ENCODE peak calls at places on chromosomes 7 and 10, in six cellular contexts. One of them, this sample, is unnamed.

GRCh38 chr10:66827353-66827752 is 98.5 kb upstream of the LRRTM3 start:
- DNase-seq in adrenal gland: no peak
- DNase-seq in RWPE1: peak
- DNase-seq in lower lobe of right lung: no peak
- DNase-seq in heart left ventricle: no peak
- DNase-seq in mammary epithelial cell: peak
- DNase-seq in this sample: no peak

GRCh38 chr7:38748056-38748610 is 117.0 kb upstream of the AMPH start:
- DNase-seq in adrenal gland: no peak
- DNase-seq in mammary epithelial cell: no peak
- DNase-seq in RWPE1: no peak
- DNase-seq in heart left ventricle: no peak
- DNase-seq in lower lobe of right lung: no peak
- DNase-seq in this sample: no peak

GRCh38 chr10:132239126-132240031 is 52.6 kb downstream of the DPYSL4 start:
- DNase-seq in adrenal gland: no peak
- DNase-seq in heart left ventricle: no peak
- DNase-seq in RWPE1: no peak
- DNase-seq in lower lobe of right lung: no peak
- DNase-seq in mammary epithelial cell: no peak
- DNase-seq in this sample: no peak

GRCh38 chr7:25804154-25804553 is 347.8 kb upstream of the NFE2L3 start:
- DNase-seq in RWPE1: peak
- DNase-seq in heart left ventricle: no peak
- DNase-seq in mammary epithelial cell: peak
- DNase-seq in lower lobe of right lung: no peak
- DNase-seq in adrenal gland: no peak
- DNase-seq in this sample: no peak

GRCh38 chr7:18212308-18212707 is 184.7 kb upstream of the PRPS1L1 start:
- DNase-seq in RWPE1: no peak
- DNase-seq in lower lobe of right lung: no peak
- DNase-seq in mammary epithelial cell: no peak
- DNase-seq in adrenal gland: no peak
- DNase-seq in heart left ventricle: no peak
- DNase-seq in this sample: no peak

GRCh38 chr10:133127291-133128125 is 32.5 kb upstream of the KNDC1 start:
- DNase-seq in mammary epithelial cell: no peak
- DNase-seq in heart left ventricle: peak
- DNase-seq in RWPE1: peak
- DNase-seq in adrenal gland: no peak
- DNase-seq in lower lobe of right lung: peak
- DNase-seq in this sample: peak

GRCh38 chr10:119826777-119827176 is 45.9 kb downstream of the MCMBP start:
- DNase-seq in RWPE1: peak
- DNase-seq in lower lobe of right lung: no peak
- DNase-seq in mammary epithelial cell: peak
- DNase-seq in heart left ventricle: no peak
- DNase-seq in adrenal gland: no peak
- DNase-seq in this sample: no peak

GRCh38 chr7:81983421-81983820 is 213.6 kb upstream of the HGF start:
- DNase-seq in mammary epithelial cell: no peak
- DNase-seq in RWPE1: no peak
- DNase-seq in adrenal gland: no peak
- DNase-seq in lower lobe of right lung: no peak
- DNase-seq in heart left ventricle: no peak
- DNase-seq in this sample: no peak

GRCh38 chr10:6045600-6046457 is 16.3 kb downstream of the IL2RA start:
- DNase-seq in lower lobe of right lung: no peak
- DNase-seq in adrenal gland: no peak
- DNase-seq in heart left ventricle: no peak
- DNase-seq in RWPE1: no peak
- DNase-seq in mammary epithelial cell: no peak
- DNase-seq in this sample: no peak

GRCh38 chr10:108523016-108523415 is 1358.5 kb upstream of the SORCS1 start:
- DNase-seq in RWPE1: no peak
- DNase-seq in lower lobe of right lung: no peak
- DNase-seq in adrenal gland: no peak
- DNase-seq in heart left ventricle: no peak
- DNase-seq in mammary epithelial cell: no peak
- DNase-seq in this sample: no peak

GRCh38 chr7:27339478-27339877 is 96.9 kb downstream of the EVX1 start:
- DNase-seq in mammary epithelial cell: no peak
- DNase-seq in RWPE1: no peak
- DNase-seq in adrenal gland: peak
- DNase-seq in heart left ventricle: no peak
- DNase-seq in lower lobe of right lung: no peak
- DNase-seq in this sample: no peak

GRCh38 chr10:128721851-128722250 is 595.6 kb upstream of the MKI67 start:
- DNase-seq in mammary epithelial cell: no peak
- DNase-seq in heart left ventricle: no peak
- DNase-seq in RWPE1: no peak
- DNase-seq in adrenal gland: no peak
- DNase-seq in lower lobe of right lung: no peak
- DNase-seq in this sample: no peak

GRCh38 chr10:43205681-43206390 is 61.0 kb downstream of the RASGEF1A start:
- DNase-seq in lower lobe of right lung: peak
- DNase-seq in adrenal gland: no peak
- DNase-seq in RWPE1: no peak
- DNase-seq in mammary epithelial cell: no peak
- DNase-seq in heart left ventricle: peak
- DNase-seq in this sample: peak

GRCh38 chr10:69491611-69492010 is 40.3 kb downstream of the TSPAN15 start:
- DNase-seq in mammary epithelial cell: no peak
- DNase-seq in adrenal gland: no peak
- DNase-seq in RWPE1: no peak
- DNase-seq in heart left ventricle: no peak
- DNase-seq in lower lobe of right lung: no peak
- DNase-seq in this sample: no peak

GRCh38 chr10:111706331-111706730 is 477.2 kb downstream of the GPAM start:
- DNase-seq in mammary epithelial cell: no peak
- DNase-seq in heart left ventricle: no peak
- DNase-seq in adrenal gland: no peak
- DNase-seq in lower lobe of right lung: no peak
- DNase-seq in RWPE1: no peak
- DNase-seq in this sample: no peak

GRCh38 chr10:26368463-26368862 is 69.7 kb upstream of the APBB1IP start:
- DNase-seq in RWPE1: no peak
- DNase-seq in heart left ventricle: no peak
- DNase-seq in lower lobe of right lung: no peak
- DNase-seq in mammary epithelial cell: no peak
- DNase-seq in adrenal gland: no peak
- DNase-seq in this sample: no peak

GRCh38 chr7:39132306-39132705 is 154.6 kb downstream of the POU6F2 start:
- DNase-seq in mammary epithelial cell: no peak
- DNase-seq in adrenal gland: no peak
- DNase-seq in RWPE1: no peak
- DNase-seq in heart left ventricle: no peak
- DNase-seq in lower lobe of right lung: no peak
- DNase-seq in this sample: no peak

GRCh38 chr10:80410122-80410521 is 1.8 kb downstream of the PRXL2A start:
- DNase-seq in RWPE1: no peak
- DNase-seq in mammary epithelial cell: no peak
- DNase-seq in heart left ventricle: peak
- DNase-seq in adrenal gland: no peak
- DNase-seq in lower lobe of right lung: no peak
- DNase-seq in this sample: no peak

GRCh38 chr10:85741626-85742300 is 624.8 kb downstream of the GRID1 start:
- DNase-seq in mammary epithelial cell: no peak
- DNase-seq in lower lobe of right lung: no peak
- DNase-seq in adrenal gland: no peak
- DNase-seq in RWPE1: no peak
- DNase-seq in heart left ventricle: no peak
- DNase-seq in this sample: no peak

GRCh38 chr10:101772895-101773761 is 2.8 kb downstream of the FGF8 start:
- DNase-seq in lower lobe of right lung: no peak
- DNase-seq in heart left ventricle: no peak
- DNase-seq in RWPE1: no peak
- DNase-seq in mammary epithelial cell: no peak
- DNase-seq in adrenal gland: no peak
- DNase-seq in this sample: no peak

GRCh38 chr7:135213831-135214230 is 2.5 kb upstream of the WDR91 start:
- DNase-seq in adrenal gland: no peak
- DNase-seq in heart left ventricle: no peak
- DNase-seq in RWPE1: no peak
- DNase-seq in mammary epithelial cell: peak
- DNase-seq in lower lobe of right lung: no peak
- DNase-seq in this sample: peak

GRCh38 chr7:43164757-43165156 is 52.3 kb downstream of the HECW1 start:
- DNase-seq in RWPE1: peak
- DNase-seq in lower lobe of right lung: no peak
- DNase-seq in adrenal gland: peak
- DNase-seq in heart left ventricle: no peak
- DNase-seq in mammary epithelial cell: peak
- DNase-seq in this sample: no peak

GRCh38 chr10:15695852-15696251 is 23.9 kb downstream of the ITGA8 start:
- DNase-seq in heart left ventricle: no peak
- DNase-seq in lower lobe of right lung: no peak
- DNase-seq in RWPE1: no peak
- DNase-seq in adrenal gland: no peak
- DNase-seq in mammary epithelial cell: no peak
- DNase-seq in this sample: no peak

GRCh38 chr10:107553470-107553869 is 389.0 kb upstream of the SORCS1 start:
- DNase-seq in adrenal gland: no peak
- DNase-seq in heart left ventricle: no peak
- DNase-seq in lower lobe of right lung: no peak
- DNase-seq in RWPE1: no peak
- DNase-seq in mammary epithelial cell: no peak
- DNase-seq in this sample: no peak

GRCh38 chr7:50152486-50152885 is 59.4 kb upstream of the ZPBP start:
- DNase-seq in heart left ventricle: no peak
- DNase-seq in mammary epithelial cell: no peak
- DNase-seq in lower lobe of right lung: no peak
- DNase-seq in RWPE1: no peak
- DNase-seq in adrenal gland: no peak
- DNase-seq in this sample: no peak

GRCh38 chr7:112573302-112574039 is 92.7 kb downstream of the LSMEM1 start:
- DNase-seq in heart left ventricle: no peak
- DNase-seq in RWPE1: no peak
- DNase-seq in mammary epithelial cell: no peak
- DNase-seq in lower lobe of right lung: no peak
- DNase-seq in adrenal gland: no peak
- DNase-seq in this sample: no peak

GRCh38 chr7:156753630-156754029 is 113.1 kb downstream of the RNF32 start:
- DNase-seq in heart left ventricle: no peak
- DNase-seq in RWPE1: no peak
- DNase-seq in lower lobe of right lung: no peak
- DNase-seq in adrenal gland: no peak
- DNase-seq in mammary epithelial cell: no peak
- DNase-seq in this sample: no peak
- H3K27ac ChIP-seq in heart left ventricle: no peak
- H3K27ac ChIP-seq in RWPE1: no peak
- H3K27ac ChIP-seq in lower lobe of right lung: no peak
- H3K27ac ChIP-seq in adrenal gland: no peak
- H3K27ac ChIP-seq in mammary epithelial cell: no peak
- H3K27ac ChIP-seq in this sample: no peak

GRCh38 chr7:77542399-77542798 is 5.3 kb downstream of the PTPN12 start:
- DNase-seq in mammary epithelial cell: peak
- DNase-seq in adrenal gland: no peak
- DNase-seq in lower lobe of right lung: no peak
- DNase-seq in heart left ventricle: no peak
- DNase-seq in RWPE1: peak
- DNase-seq in this sample: no peak

GRCh38 chr7:77542895-77543294 is 5.8 kb downstream of the PTPN12 start:
- DNase-seq in RWPE1: no peak
- DNase-seq in adrenal gland: no peak
- DNase-seq in mammary epithelial cell: no peak
- DNase-seq in lower lobe of right lung: no peak
- DNase-seq in heart left ventricle: no peak
- DNase-seq in this sample: no peak

GRCh38 chr7:77544523-77544922 is 7.4 kb downstream of the PTPN12 start:
- DNase-seq in mammary epithelial cell: no peak
- DNase-seq in heart left ventricle: no peak
- DNase-seq in adrenal gland: no peak
- DNase-seq in RWPE1: no peak
- DNase-seq in lower lobe of right lung: no peak
- DNase-seq in this sample: no peak

GRCh38 chr7:77540402-77540822 is 3.3 kb downstream of the PTPN12 start:
- DNase-seq in mammary epithelial cell: no peak
- DNase-seq in adrenal gland: no peak
- DNase-seq in RWPE1: no peak
- DNase-seq in lower lobe of right lung: no peak
- DNase-seq in heart left ventricle: no peak
- DNase-seq in this sample: no peak

DNA sequence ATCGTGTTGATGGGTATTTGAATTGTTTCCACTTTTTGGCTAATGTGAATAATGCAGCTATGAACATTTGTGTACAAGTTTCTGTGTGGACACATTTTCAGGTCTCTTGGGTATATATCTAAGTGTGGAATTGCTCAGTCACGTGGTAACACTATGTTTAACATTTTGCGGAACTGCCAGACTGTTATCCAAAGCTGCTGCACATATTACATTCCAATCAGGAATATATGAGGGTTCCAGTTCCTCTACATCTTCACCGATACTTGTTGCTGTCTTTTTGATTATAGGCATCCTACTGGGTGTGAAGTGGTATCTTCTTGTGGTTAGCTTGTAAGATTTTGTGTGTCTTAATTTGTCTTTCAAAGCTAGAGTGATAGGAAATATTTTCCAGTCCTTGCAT is 6.8 kb downstream of the PTPN12 start:
- DNase-seq in adrenal gland: no peak
- DNase-seq in lower lobe of right lung: no peak
- DNase-seq in mammary epithelial cell: no peak
- DNase-seq in heart left ventricle: no peak
- DNase-seq in RWPE1: no peak
- DNase-seq in this sample: no peak
- TF ChIP-seq CTCF in adrenal gland: no peak
- TF ChIP-seq CTCF in lower lobe of right lung: no peak
- TF ChIP-seq CTCF in mammary epithelial cell: no peak
- TF ChIP-seq CTCF in heart left ventricle: no peak
- TF ChIP-seq CTCF in RWPE1: no peak
- TF ChIP-seq CTCF in this sample: no peak

GRCh38 chr10:60494774-60495173 is 105.1 kb upstream of the ANK3 start:
- DNase-seq in adrenal gland: no peak
- DNase-seq in lower lobe of right lung: no peak
- DNase-seq in mammary epithelial cell: no peak
- DNase-seq in heart left ventricle: no peak
- DNase-seq in RWPE1: no peak
- DNase-seq in this sample: no peak
- H3K27ac ChIP-seq in adrenal gland: no peak
- H3K27ac ChIP-seq in lower lobe of right lung: no peak
- H3K27ac ChIP-seq in mammary epithelial cell: no peak
- H3K27ac ChIP-seq in heart left ventricle: no peak
- H3K27ac ChIP-seq in RWPE1: no peak
- H3K27ac ChIP-seq in this sample: no peak

DNA sequence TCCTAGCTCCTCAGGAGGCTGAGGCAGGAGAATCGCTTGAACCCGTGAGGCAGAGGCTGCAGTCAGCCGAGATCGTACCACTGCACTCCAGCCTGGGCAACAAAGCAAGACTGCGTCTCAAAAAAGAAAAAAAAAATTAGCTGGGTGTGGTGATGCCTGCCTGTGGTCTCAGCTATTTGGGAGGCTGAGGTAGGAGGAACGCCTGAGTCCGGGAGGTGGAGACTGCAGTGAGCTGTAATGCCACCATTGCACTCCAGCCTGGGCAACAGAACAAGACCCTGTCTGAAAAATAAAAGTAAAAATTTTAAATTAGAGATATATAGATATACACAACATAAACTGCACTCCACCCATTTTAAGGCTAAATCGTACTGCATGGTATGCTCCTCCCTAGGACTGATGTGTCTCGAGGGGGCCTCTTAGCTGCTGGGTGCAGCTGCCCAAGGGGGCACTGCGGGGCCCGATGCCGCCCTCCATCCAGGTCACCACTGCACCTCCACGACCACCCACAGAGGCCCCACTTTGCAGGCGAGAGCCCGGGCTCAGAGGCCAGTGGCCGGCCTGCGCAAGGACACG is 40.9 kb upstream of the FOXK1 start:
- DNase-seq in lower lobe of right lung: no peak
- DNase-seq in heart left ventricle: no peak
- DNase-seq in adrenal gland: no peak
- DNase-seq in mammary epithelial cell: no peak
- DNase-seq in RWPE1: no peak
- DNase-seq in this sample: no peak
- TF ChIP-seq CTCF in lower lobe of right lung: no peak
- TF ChIP-seq CTCF in heart left ventricle: no peak
- TF ChIP-seq CTCF in adrenal gland: no peak
- TF ChIP-seq CTCF in mammary epithelial cell: no peak
- TF ChIP-seq CTCF in RWPE1: no peak
- TF ChIP-seq CTCF in this sample: peak